ENCODE peak calls at places on chromosomes 16 and 17, in five cellular contexts. One of them, this sample, is unnamed.

GRCh38 chr17:72233981-72234380 is 113.2 kb downstream of the SOX9 start:
- DNase-seq in WTC11: no peak
- DNase-seq in GM12878: no peak
- DNase-seq in H1: no peak
- DNase-seq in HepG2: no peak
- DNase-seq in this sample: no peak

GRCh38 chr16:81175325-81175891 is 63.1 kb upstream of the BCO1 start:
- DNase-seq in WTC11: no peak
- DNase-seq in GM12878: no peak
- DNase-seq in H1: no peak
- DNase-seq in HepG2: peak
- DNase-seq in this sample: no peak

GRCh38 chr16:27225536-27226360 is 22.4 kb downstream of the KDM8 start:
- DNase-seq in WTC11: no peak
- DNase-seq in GM12878: no peak
- DNase-seq in H1: no peak
- DNase-seq in HepG2: no peak
- DNase-seq in this sample: no peak

GRCh38 chr16:4904942-4905615 is 31.9 kb downstream of the PPL start:
- DNase-seq in WTC11: no peak
- DNase-seq in GM12878: no peak
- DNase-seq in H1: no peak
- DNase-seq in HepG2: no peak
- DNase-seq in this sample: no peak

GRCh38 chr16:54342001-54342776 is 55.6 kb upstream of the IRX3 start:
- DNase-seq in WTC11: no peak
- DNase-seq in GM12878: no peak
- DNase-seq in H1: no peak
- DNase-seq in HepG2: no peak
- DNase-seq in this sample: no peak

GRCh38 chr17:311119-311848 is 41.3 kb downstream of the RPH3AL start:
- DNase-seq in WTC11: no peak
- DNase-seq in GM12878: no peak
- DNase-seq in H1: no peak
- DNase-seq in HepG2: no peak
- DNase-seq in this sample: peak

GRCh38 chr17:80082403-80083135 is 18.8 kb upstream of the GAA start:
- DNase-seq in WTC11: peak
- DNase-seq in GM12878: no peak
- DNase-seq in H1: peak
- DNase-seq in HepG2: peak
- DNase-seq in this sample: peak

GRCh38 chr16:73171901-73172619 is 124.1 kb upstream of the ZFHX3 start:
- DNase-seq in WTC11: no peak
- DNase-seq in GM12878: no peak
- DNase-seq in H1: no peak
- DNase-seq in HepG2: no peak
- DNase-seq in this sample: no peak

GRCh38 chr17:10718547-10718946 is 11.3 kb downstream of the TMEM220 start:
- DNase-seq in WTC11: no peak
- DNase-seq in GM12878: no peak
- DNase-seq in H1: no peak
- DNase-seq in HepG2: no peak
- DNase-seq in this sample: no peak

GRCh38 chr17:81165246-81166032 is at the start of gene PVALEF:
- DNase-seq in WTC11: peak
- DNase-seq in GM12878: no peak
- DNase-seq in H1: peak
- DNase-seq in HepG2: peak
- DNase-seq in this sample: peak

GRCh38 chr17:20955437-20956323 is 87.1 kb downstream of the USP22 start:
- DNase-seq in WTC11: no peak
- DNase-seq in GM12878: no peak
- DNase-seq in H1: no peak
- DNase-seq in HepG2: peak
- DNase-seq in this sample: no peak

GRCh38 chr16:72875291-72876036 is 172.5 kb downstream of the ZFHX3 start:
- DNase-seq in WTC11: no peak
- DNase-seq in GM12878: no peak
- DNase-seq in H1: no peak
- DNase-seq in HepG2: peak
- DNase-seq in this sample: no peak

GRCh38 chr16:6020162-6020980 is 922.8 kb upstream of the EEF2KMT start:
- DNase-seq in WTC11: no peak
- DNase-seq in GM12878: no peak
- DNase-seq in H1: no peak
- DNase-seq in HepG2: no peak
- DNase-seq in this sample: peak

GRCh38 chr17:62670202-62670821 is 42.8 kb downstream of the MRC2 start:
- DNase-seq in WTC11: peak
- DNase-seq in GM12878: no peak
- DNase-seq in H1: no peak
- DNase-seq in HepG2: peak
- DNase-seq in this sample: peak

GRCh38 chr17:38415250-38416194 is 12.7 kb upstream of the ARHGAP23 start:
- DNase-seq in WTC11: peak
- DNase-seq in GM12878: peak
- DNase-seq in H1: no peak
- DNase-seq in HepG2: peak
- DNase-seq in this sample: peak

GRCh38 chr17:44137891-44138709 is 3.6 kb upstream of the HROB start:
- DNase-seq in WTC11: peak
- DNase-seq in GM12878: no peak
- DNase-seq in H1: peak
- DNase-seq in HepG2: peak
- DNase-seq in this sample: peak

GRCh38 chr17:40778466-40778865 is 3.9 kb downstream of the KRT27 start:
- DNase-seq in WTC11: no peak
- DNase-seq in GM12878: no peak
- DNase-seq in H1: no peak
- DNase-seq in HepG2: no peak
- DNase-seq in this sample: no peak

GRCh38 chr16:88672776-88673175 is 9.9 kb upstream of the MVD start:
- DNase-seq in WTC11: peak
- DNase-seq in GM12878: no peak
- DNase-seq in H1: peak
- DNase-seq in HepG2: no peak
- DNase-seq in this sample: peak
- TF ChIP-seq CREB1 in WTC11: no peak
- TF ChIP-seq CREB1 in GM12878: no peak
- TF ChIP-seq CREB1 in H1: peak
- TF ChIP-seq CREB1 in HepG2: no peak
- TF ChIP-seq CREB1 in this sample: no peak

GRCh38 chr16:75083826-75084225 is 32.8 kb downstream of the LDHD start:
- DNase-seq in WTC11: no peak
- DNase-seq in GM12878: no peak
- DNase-seq in H1: no peak
- DNase-seq in HepG2: no peak
- DNase-seq in this sample: no peak

GRCh38 chr16:75078886-75079285 is 37.7 kb downstream of the LDHD start:
- DNase-seq in WTC11: no peak
- DNase-seq in GM12878: no peak
- DNase-seq in H1: no peak
- DNase-seq in HepG2: no peak
- DNase-seq in this sample: no peak

GRCh38 chr16:75081179-75081859 is 35.3 kb downstream of the LDHD start:
- DNase-seq in WTC11: no peak
- DNase-seq in GM12878: no peak
- DNase-seq in H1: no peak
- DNase-seq in HepG2: no peak
- DNase-seq in this sample: no peak

GRCh38 chr16:75079346-75079926 is 37.1 kb downstream of the LDHD start:
- DNase-seq in WTC11: no peak
- DNase-seq in GM12878: no peak
- DNase-seq in H1: no peak
- DNase-seq in HepG2: no peak
- DNase-seq in this sample: no peak

GRCh38 chr16:75080205-75081029 is 36.2 kb downstream of the LDHD start:
- DNase-seq in WTC11: no peak
- DNase-seq in GM12878: no peak
- DNase-seq in H1: no peak
- DNase-seq in HepG2: no peak
- DNase-seq in this sample: no peak
- TF ChIP-seq CREB1 in WTC11: no peak
- TF ChIP-seq CREB1 in GM12878: no peak
- TF ChIP-seq CREB1 in H1: no peak
- TF ChIP-seq CREB1 in HepG2: no peak
- TF ChIP-seq CREB1 in this sample: no peak

GRCh38 chr16:88799569-88800276 is 3.9 kb upstream of the CDT1 start:
- DNase-seq in WTC11: no peak
- DNase-seq in GM12878: no peak
- DNase-seq in H1: no peak
- DNase-seq in HepG2: no peak
- DNase-seq in this sample: no peak
- TF ChIP-seq CREB1 in WTC11: no peak
- TF ChIP-seq CREB1 in GM12878: no peak
- TF ChIP-seq CREB1 in H1: no peak
- TF ChIP-seq CREB1 in HepG2: no peak
- TF ChIP-seq CREB1 in this sample: no peak

GRCh38 chr17:48625502-48626201 is 506 bp downstream of the HOXB9 start:
- DNase-seq in WTC11: peak
- DNase-seq in GM12878: no peak
- DNase-seq in H1: no peak
- DNase-seq in HepG2: no peak
- DNase-seq in this sample: peak

GRCh38 chr17:48626202-48626469 is at the start of gene HOXB9:
- DNase-seq in WTC11: no peak
- DNase-seq in GM12878: no peak
- DNase-seq in H1: no peak
- DNase-seq in HepG2: no peak
- DNase-seq in this sample: no peak

GRCh38 chr17:48627242-48627597 is 1.1 kb upstream of the HOXB9 start:
- DNase-seq in WTC11: no peak
- DNase-seq in GM12878: no peak
- DNase-seq in H1: no peak
- DNase-seq in HepG2: no peak
- DNase-seq in this sample: no peak

GRCh38 chr17:48627625-48628510 is 1.7 kb upstream of the HOXB9 start:
- DNase-seq in WTC11: no peak
- DNase-seq in GM12878: no peak
- DNase-seq in H1: no peak
- DNase-seq in HepG2: no peak
- DNase-seq in this sample: no peak

GRCh38 chr17:48626470-48627241 is 498 bp upstream of the HOXB9 start:
- DNase-seq in WTC11: peak
- DNase-seq in GM12878: no peak
- DNase-seq in H1: no peak
- DNase-seq in HepG2: no peak
- DNase-seq in this sample: peak
- TF ChIP-seq CREB1 in WTC11: no peak
- TF ChIP-seq CREB1 in GM12878: no peak
- TF ChIP-seq CREB1 in H1: peak
- TF ChIP-seq CREB1 in HepG2: no peak
- TF ChIP-seq CREB1 in this sample: no peak

DNA sequence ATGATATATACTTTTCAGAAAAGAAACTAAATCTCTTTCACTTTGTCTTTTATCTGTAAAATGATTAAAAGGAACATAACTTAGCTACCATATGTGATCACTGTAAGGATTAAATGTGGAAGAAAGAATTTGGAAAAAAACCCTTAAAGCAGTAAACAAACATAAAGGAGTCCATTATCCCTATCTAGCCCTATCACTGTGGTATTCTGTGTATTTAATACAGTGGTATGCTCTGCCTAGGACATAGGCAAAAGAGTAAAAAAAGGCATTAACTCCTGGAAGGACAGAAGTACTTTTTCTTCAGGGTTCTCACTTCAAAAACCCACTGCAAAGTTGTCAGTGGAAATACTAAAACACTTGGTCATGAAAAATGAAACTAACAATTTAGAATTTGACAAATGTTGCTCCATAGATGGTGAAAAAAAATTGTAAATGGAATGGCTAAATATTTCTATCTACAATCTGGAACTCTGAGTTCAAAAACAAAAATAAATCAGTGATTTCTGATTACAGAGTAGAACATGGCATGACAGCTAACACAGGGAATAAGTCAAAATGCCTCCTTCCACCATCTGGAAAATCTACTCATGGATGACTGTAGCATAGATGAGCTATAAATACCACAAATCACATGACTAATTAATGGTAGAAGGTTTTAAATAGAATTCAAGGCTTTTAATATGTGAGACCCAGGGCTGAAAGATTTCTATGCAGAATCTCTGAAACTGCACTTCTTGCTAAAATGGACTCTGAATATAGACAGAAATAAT is 140.1 kb downstream of the ITFG1 start:
- DNase-seq in WTC11: no peak
- DNase-seq in GM12878: no peak
- DNase-seq in H1: no peak
- DNase-seq in HepG2: no peak
- DNase-seq in this sample: no peak
- TF ChIP-seq CREB1 in WTC11: no peak
- TF ChIP-seq CREB1 in GM12878: no peak
- TF ChIP-seq CREB1 in H1: no peak
- TF ChIP-seq CREB1 in HepG2: no peak
- TF ChIP-seq CREB1 in this sample: no peak

GRCh38 chr17:68943123-68943811 is 11.9 kb downstream of the ABCA8 start:
- DNase-seq in WTC11: no peak
- DNase-seq in GM12878: no peak
- DNase-seq in H1: no peak
- DNase-seq in HepG2: no peak
- DNase-seq in this sample: no peak

GRCh38 chr17:68942389-68942788 is 12.8 kb downstream of the ABCA8 start:
- DNase-seq in WTC11: no peak
- DNase-seq in GM12878: no peak
- DNase-seq in H1: no peak
- DNase-seq in HepG2: no peak
- DNase-seq in this sample: no peak

GRCh38 chr17:68939195-68939594 is 16.0 kb downstream of the ABCA8 start:
- DNase-seq in WTC11: no peak
- DNase-seq in GM12878: no peak
- DNase-seq in H1: no peak
- DNase-seq in HepG2: no peak
- DNase-seq in this sample: no peak

GRCh38 chr17:68944435-68945035 is 10.7 kb downstream of the ABCA8 start:
- DNase-seq in WTC11: no peak
- DNase-seq in GM12878: no peak
- DNase-seq in H1: no peak
- DNase-seq in HepG2: no peak
- DNase-seq in this sample: no peak
- TF ChIP-seq CREB1 in WTC11: no peak
- TF ChIP-seq CREB1 in GM12878: no peak
- TF ChIP-seq CREB1 in H1: no peak
- TF ChIP-seq CREB1 in HepG2: no peak
- TF ChIP-seq CREB1 in this sample: no peak